ENCODE peak calls at places on chromosome 5, in seven cellular contexts. H is T-cell; L is activated CD8-positive, alpha-beta T cell treated with anti-CD3 and anti-CD28 coated beads, Interleukin-2, amount 10 ng/mL, durations not matched to agents 7 days and 5 days; G is NCI-H1694; I is CD4-positive, CD25-positive, alpha-beta regulatory T cell; M is frontal cortex; R is heart right ventricle. E is an unnamed sample.

GRCh38 chr5:116502616-116503015 is 72.0 kb downstream of the SEMA6A start:
- DNase-seq in H (no peak), L (no peak), G (no peak), I (no peak), M (no peak), R (no peak), E (no peak)

GRCh38 chr5:84623034-84623433 is 238.4 kb upstream of the EDIL3 start:
- DNase-seq in H (no peak), L (peak; percentile 22), G (no peak), I (no peak), M (no peak), R (no peak), E (no peak)

GRCh38 chr5:56569051-56569450 is 246.3 kb upstream of the MAP3K1 start:
- DNase-seq in H (no peak), L (no peak), G (no peak), I (no peak), M (no peak), R (no peak), E (no peak)

GRCh38 chr5:76379316-76379715 is 23.8 kb upstream of the IQGAP2 start:
- DNase-seq in H (no peak), L (no peak), G (no peak), I (peak; percentile 60), M (no peak), R (no peak), E (no peak)

GRCh38 chr5:130452744-130453143 is 548.5 kb downstream of the CHSY3 start:
- DNase-seq in H (no peak), L (no peak), G (no peak), I (no peak), M (no peak), R (no peak), E (no peak)

GRCh38 chr5:12413075-12413474 is 508.8 kb upstream of the CTNND2 start:
- DNase-seq in H (no peak), L (no peak), G (no peak), I (no peak), M (no peak), R (no peak), E (no peak)

GRCh38 chr5:126544087-126544740 is 50.8 kb downstream of the ALDH7A1 start:
- DNase-seq in H (peak; percentile 11), L (peak; percentile 50), G (peak; percentile 12), I (peak; percentile 52), M (no peak), R (no peak), E (no peak)

GRCh38 chr5:138503487-138504270 is 38.4 kb downstream of the EGR1 start:
- DNase-seq in H (peak; percentile 16), L (peak; percentile 34), G (peak; percentile 58), I (peak; percentile 57), M (peak; percentile 49), R (peak; percentile 47), E (no peak)

GRCh38 chr5:109987970-109988369 is 298.2 kb downstream of the MAN2A1 start:
- DNase-seq in H (no peak), L (no peak), G (no peak), I (no peak), M (no peak), R (no peak), E (no peak)